ENCODE peak calls at places on chromosomes 13 and 19, in four cellular contexts. V is kidney, R is uterus, Z is A549. C is an unnamed sample.

GRCh38 chr13:52737900-52738299 is 1.7 kb downstream of the CNMD start:
- DNase-seq in Z (no peak), R (no peak), V (no peak), C (no peak)

GRCh38 chr13:37109080-37109678 is 3.7 kb upstream of the CSNK1A1L start:
- DNase-seq in V (no peak), Z (peak; percentile 1), R (no peak), C (no peak)

GRCh38 chr19:44951179-44952159 is 3.7 kb upstream of the CLPTM1 start:
- DNase-seq in R (peak; percentile 33), V (no peak), Z (peak; percentile 85), C (peak; percentile 21)

GRCh38 chr13:43083750-43084149 is 60.4 kb downstream of the DNAJC15 start:
- DNase-seq in R (no peak), V (no peak), Z (no peak), C (no peak)

GRCh38 chr19:13959141-13959961 is 7.0 kb downstream of the DCAF15 start:
- DNase-seq in V (no peak), R (no peak), Z (no peak), C (no peak)

GRCh38 chr13:106100261-106100919 is 435.1 kb downstream of the EFNB2 start:
- DNase-seq in R (no peak), Z (peak; percentile 75), V (no peak), C (no peak)

GRCh38 chr13:43783820-43784219 is 3.0 kb downstream of the ENOX1 start:
- DNase-seq in Z (peak; percentile 27), R (no peak), V (no peak), C (no peak)

GRCh38 chr13:109816112-109816978 is 30.0 kb upstream of the IRS2 start:
- DNase-seq in Z (no peak), R (no peak), V (no peak), C (no peak)

GRCh38 chr13:110799246-110800236 is 86.0 kb downstream of the ING1 start:
- DNase-seq in R (peak; percentile 76), V (peak; percentile 84), Z (no peak), C (peak; percentile 62)

GRCh38 chr13:23963947-23964346 is 66.6 kb upstream of the C1QTNF9B start:
- DNase-seq in R (no peak), Z (no peak), V (no peak), C (no peak)

GRCh38 chr19:5369962-5370367 is 29.4 kb upstream of the PTPRS start:
- DNase-seq in R (peak; percentile 17), Z (peak; percentile 63), V (no peak), C (peak; percentile 18)

GRCh38 chr19:6076675-6077463 is 33.4 kb downstream of the RFX2 start:
- DNase-seq in Z (peak; percentile 35), R (peak; percentile 55), V (no peak), C (no peak)

GRCh38 chr19:23203841-23204344 is 46.3 kb downstream of the ZNF724 start:
- DNase-seq in V (no peak), R (peak; percentile 31), Z (no peak), C (peak; percentile 70)

GRCh38 chr13:66859078-66859477 is 371.1 kb downstream of the PCDH9 start:
- DNase-seq in Z (no peak), R (no peak), V (no peak), C (no peak)

GRCh38 chr19:38644719-38645118 is 2.7 kb upstream of the ACTN4 start:
- DNase-seq in R (no peak), V (no peak), Z (peak; percentile 81), C (no peak)

GRCh38 chr19:32339988-32340874 is 5.2 kb upstream of the ZNF507 start:
- DNase-seq in Z (peak; percentile 77), V (peak; percentile 81), R (peak; percentile 22), C (peak; percentile 55)

GRCh38 chr13:96532804-96533203 is 442.9 kb downstream of the HS6ST3 start:
- DNase-seq in R (no peak), Z (no peak), V (no peak), C (no peak)

GRCh38 chr19:3618144-3618810 is 8.3 kb downstream of the CACTIN start:
- DNase-seq in R (peak; percentile 78), V (peak; percentile 87), Z (peak; percentile 44), C (peak; percentile 88)

GRCh38 chr13:40192516-40193257 is 473.8 kb downstream of the FOXO1 start:
- DNase-seq in V (no peak), R (peak; percentile 28), Z (no peak), C (no peak)

GRCh38 chr13:84187626-84188025 is 305.4 kb upstream of the SLITRK1 start:
- DNase-seq in V (no peak), R (no peak), Z (no peak), C (no peak)

GRCh38 chr13:24625324-24625723 is 54.9 kb upstream of the ATP12A start:
- DNase-seq in R (no peak), Z (no peak), V (no peak), C (no peak)

GRCh38 chr13:44605711-44606110 is 29.6 kb upstream of the TSC22D1 start:
- DNase-seq in R (no peak), Z (no peak), V (no peak), C (no peak)

GRCh38 chr19:30567535-30568232 is 195.5 kb downstream of the ZNF536 start:
- DNase-seq in Z (no peak), V (no peak), R (no peak), C (no peak)

DNA sequence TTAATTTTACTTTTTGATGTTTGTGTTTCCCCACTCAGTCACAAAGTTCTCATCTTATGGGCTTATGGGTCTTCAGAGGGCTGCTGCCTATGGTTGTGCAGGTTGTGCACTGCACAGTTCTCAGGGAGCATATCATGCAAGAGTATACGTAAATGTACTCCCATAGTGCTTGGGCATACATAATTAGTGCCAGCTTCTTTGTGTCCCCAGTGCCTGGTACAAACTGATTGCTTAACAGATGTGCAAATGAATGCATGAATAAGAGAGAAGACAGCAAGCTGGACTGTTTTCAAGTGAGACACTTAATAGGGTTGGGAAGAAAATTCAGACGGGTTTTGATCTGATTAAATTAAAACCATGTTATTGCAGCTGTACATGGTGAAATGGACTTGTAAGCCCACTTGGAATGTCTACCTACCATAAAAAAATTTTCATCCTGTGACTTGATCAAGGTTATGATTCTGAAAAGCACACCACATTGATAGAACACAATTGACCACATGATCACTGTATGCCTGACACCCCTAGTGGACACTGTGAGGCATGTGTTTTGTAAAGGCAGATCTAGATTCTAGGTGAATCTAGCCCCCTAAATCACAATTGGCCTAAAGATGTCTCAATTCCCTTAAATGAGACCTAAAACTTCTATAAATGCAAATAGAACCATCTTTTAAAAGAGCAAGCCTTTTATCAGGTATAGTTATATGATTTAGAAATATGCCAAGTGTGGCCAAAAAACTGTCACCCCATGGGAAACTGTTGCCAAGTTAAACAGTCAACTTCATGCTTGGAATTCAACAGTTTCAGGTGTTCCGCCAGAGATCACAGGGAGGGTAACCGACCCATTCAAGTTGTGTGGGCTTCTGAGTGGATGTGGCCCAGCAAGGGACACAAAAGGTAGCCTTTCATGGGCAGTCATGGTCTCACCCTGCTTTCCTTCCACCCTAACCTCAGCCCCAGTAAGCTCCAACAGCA is 27.9 kb downstream of the FAM124A start:
- DNase-seq in V (no peak), R (no peak), Z (no peak), C (no peak)
- TF ChIP-seq CTCF in V (peak; percentile 21), R (no peak), Z (peak; percentile 6), C (peak; percentile 14)

GRCh38 chr19:46741447-46741846 is 4.4 kb upstream of the FKRP start:
- DNase-seq in V (no peak), Z (no peak), R (no peak), C (no peak)
- H3K4me1 ChIP-seq in V (peaks cover 18% of the 10 kb centered on the region), Z (peaks cover 12% of the 10 kb centered on the region), R (peaks cover 6% of the 10 kb centered on the region), C (peaks cover 64% of the 10 kb centered on the region)

DNA sequence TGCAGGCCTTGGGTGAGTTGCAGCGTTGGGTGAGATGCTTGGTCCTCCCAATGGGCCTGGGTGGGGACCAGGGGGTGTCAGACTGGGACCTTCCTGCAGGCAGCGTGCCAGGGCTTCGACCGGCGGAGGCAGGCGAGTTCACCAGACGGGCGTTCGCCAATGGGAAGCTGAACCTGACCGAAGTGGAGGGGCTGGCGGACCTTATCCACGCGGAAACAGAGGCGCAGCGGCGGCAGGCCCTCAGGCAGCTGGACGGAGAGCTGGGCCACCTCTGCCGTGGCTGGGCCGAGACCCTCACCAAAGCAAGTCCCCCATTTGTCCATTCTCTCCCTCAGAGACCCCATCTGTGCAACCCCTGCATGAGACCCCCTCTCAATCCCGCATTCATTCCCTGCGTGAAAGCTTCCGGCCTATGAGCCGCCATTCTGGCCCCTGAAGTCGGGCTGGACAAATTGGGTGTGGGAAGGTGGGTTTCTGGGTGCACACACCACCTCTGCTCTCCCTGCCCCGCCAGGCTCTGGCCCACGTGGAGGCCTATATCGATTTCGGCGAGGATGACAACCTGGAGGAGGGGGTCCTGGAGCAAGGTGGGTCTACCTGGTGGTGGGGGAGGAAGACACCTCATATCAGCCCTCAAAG is 1.2 kb downstream of the GTPBP3 start:
- DNase-seq in R (no peak), V (peak; percentile 83), Z (no peak), C (no peak)
- H3K27ac ChIP-seq in R (no peak overlapping the region), V (no peak overlapping the region), Z (no peak overlapping the region), C (no peak overlapping the region)

GRCh38 chr19:40585241-40585640 is 8.6 kb downstream of the SHKBP1 start:
- DNase-seq in R (no peak), Z (no peak), V (no peak), C (no peak)

GRCh38 chr19:40583283-40583682 is 6.6 kb downstream of the SHKBP1 start:
- DNase-seq in Z (no peak), V (no peak), R (no peak), C (no peak)

GRCh38 chr19:40582467-40582866 is 5.8 kb downstream of the SHKBP1 start:
- DNase-seq in Z (no peak), V (no peak), R (no peak), C (no peak)

GRCh38 chr19:40585677-40586422 is 9.2 kb downstream of the SHKBP1 start:
- DNase-seq in V (no peak), R (no peak), Z (peak; percentile 97), C (no peak)

DNA sequence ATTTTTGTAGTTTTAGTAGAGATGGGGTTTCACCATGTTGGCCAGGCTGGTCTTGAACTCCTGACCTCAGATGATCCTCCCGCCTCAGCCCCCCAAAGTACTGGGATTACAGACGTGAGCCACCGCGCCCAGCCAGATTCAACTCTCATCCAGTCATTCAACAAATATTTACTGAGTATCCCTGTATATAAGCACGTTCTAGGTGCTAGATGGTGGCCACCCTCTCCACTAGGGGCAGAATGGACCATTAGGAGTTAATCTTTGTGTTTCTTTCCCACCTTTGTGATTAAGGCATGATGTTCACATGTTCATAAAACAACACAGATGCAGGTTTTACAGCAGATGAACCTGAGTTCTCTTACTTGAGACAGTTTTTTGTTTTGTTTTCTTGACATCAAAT is 7.3 kb downstream of the SHKBP1 start:
- DNase-seq in Z (peak; percentile 88), V (no peak), R (no peak), C (no peak)
- TF ChIP-seq CTCF in Z (peak; percentile 44), V (no peak), R (no peak), C (no peak)

DNA sequence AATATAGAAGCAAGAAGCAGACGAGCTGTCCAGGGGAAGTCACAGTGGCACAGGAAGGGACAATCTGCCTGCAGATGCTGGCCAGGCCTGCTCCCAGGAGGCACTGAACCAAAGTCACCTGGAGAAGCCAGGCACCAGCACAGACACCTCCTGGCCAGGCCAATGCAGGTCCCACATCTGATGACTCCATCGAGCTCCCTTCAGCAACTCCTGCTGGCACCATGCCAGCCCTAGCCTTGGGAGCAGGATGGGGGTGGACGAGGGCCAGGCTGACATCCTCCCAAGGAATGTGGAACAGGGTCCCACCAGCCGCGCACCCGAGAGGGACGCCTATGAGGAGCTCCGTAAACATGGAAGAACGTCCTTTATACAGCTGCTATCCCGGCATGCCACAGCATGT is 22.4 kb upstream of the ISYNA1 start:
- DNase-seq in Z (no peak), R (peak; percentile 81), V (peak; percentile 86), C (peak; percentile 90)
- H3K4me1 ChIP-seq in Z (peaks cover 29% of the 10 kb centered on the region), R (peaks cover 17% of the 10 kb centered on the region), V (peaks cover 37% of the 10 kb centered on the region), C (peaks cover 61% of the 10 kb centered on the region)

DNA sequence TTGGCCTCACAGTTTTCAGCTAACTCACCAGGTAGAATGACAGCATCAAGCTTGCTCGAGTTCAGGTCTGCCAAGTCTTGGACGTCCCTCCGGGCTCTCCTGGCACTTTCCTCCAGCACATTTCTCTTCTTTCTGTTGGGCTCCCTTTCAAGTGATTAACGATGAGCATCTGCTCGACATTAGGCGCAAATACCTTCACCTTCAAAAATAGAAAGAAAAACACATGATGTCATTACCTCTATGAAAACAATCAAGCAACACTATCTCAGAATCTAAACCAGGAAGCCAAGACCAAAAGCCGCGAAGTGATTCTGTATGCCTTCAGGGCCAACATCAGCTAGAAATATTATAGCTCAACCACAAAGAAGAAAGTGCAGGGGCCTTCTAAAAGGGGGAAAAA is 15.4 kb upstream of the CLN5 start:
- DNase-seq in V (no peak), Z (no peak), R (no peak), C (no peak)
- H3K27ac ChIP-seq in V (no peak overlapping the region), Z (no peak overlapping the region), R (no peak overlapping the region), C (no peak overlapping the region)